ENCODE peak calls at places on chromosomes 4 and X, in six cellular contexts. U is psoas muscle; K is type B pancreatic cell; T is GM12864; P is fibroblast of the aortic adventitia; S is CD4-positive, alpha-beta T cell. D is an unnamed sample.

GRCh38 chr4:112245383-112245782 is 13.8 kb downstream of the AP1AR start:
- DNase-seq in S (no peak), P (peak), K (no peak), T (no peak), U (no peak), D (no peak)

GRCh38 chr4:69861756-69862155 is 1.8 kb upstream of the SULT1E1 start:
- DNase-seq in U (no peak), K (no peak), S (no peak), T (no peak), P (no peak), D (no peak)

GRCh38 chr4:130074096-130074495 is 978.1 kb downstream of the C4orf33 start:
- DNase-seq in P (no peak), T (no peak), K (no peak), U (no peak), S (no peak), D (no peak)

GRCh38 chrX:153934473-153935325 is at the start of gene NAA10:
- DNase-seq in S (peak), P (peak), U (peak), K (no peak), T (no peak), D (peak)

GRCh38 chr4:175103403-175103802 is 185.2 kb downstream of the ADAM29 start:
- DNase-seq in S (no peak), P (no peak), K (no peak), U (no peak), T (no peak), D (no peak)

GRCh38 chrX:18620349-18620748 is 51.6 kb downstream of the RS1 start:
- DNase-seq in U (no peak), S (no peak), P (no peak), T (no peak), K (no peak), D (no peak)

GRCh38 chrX:36978886-36979285 is 29.3 kb upstream of the FAM47C start:
- DNase-seq in T (no peak), K (no peak), U (no peak), S (no peak), P (peak), D (no peak)

GRCh38 chr4:43394976-43395375 is 502.5 kb downstream of the GRXCR1 start:
- DNase-seq in P (peak), S (no peak), T (no peak), K (no peak), U (no peak), D (no peak)

GRCh38 chr4:8910822-8911310 is 39.2 kb upstream of the HMX1 start:
- DNase-seq in S (no peak), U (peak), K (peak), T (no peak), P (no peak), D (no peak)

GRCh38 chr4:83074086-83074704 is 39.2 kb downstream of the COPS4 start:
- DNase-seq in K (no peak), U (no peak), S (no peak), P (peak), T (peak), D (no peak)

GRCh38 chr4:42482516-42483327 is 85.4 kb downstream of the SHISA3 start:
- DNase-seq in T (no peak), U (no peak), P (peak), S (no peak), K (no peak), D (no peak)

GRCh38 chr4:172707622-172708021 is 461.0 kb upstream of the GALNT7 start:
- DNase-seq in T (no peak), U (no peak), K (no peak), S (no peak), P (no peak), D (no peak)

GRCh38 chr4:90051999-90052398 is 75.2 kb upstream of the CCSER1 start:
- DNase-seq in U (no peak), T (no peak), K (no peak), S (no peak), P (no peak), D (no peak)

GRCh38 chr4:176383273-176384077 is 63.7 kb downstream of the SPCS3 start:
- DNase-seq in S (no peak), T (no peak), U (no peak), P (peak), K (no peak), D (no peak)

GRCh38 chrX:13506574-13506973 is 62.8 kb upstream of the EGFL6 start:
- DNase-seq in P (peak), K (no peak), S (peak), T (no peak), U (peak), D (no peak)

GRCh38 chr4:78056265-78057129 is 626 bp upstream of the FRAS1 start:
- DNase-seq in U (peak), T (peak), K (peak), S (no peak), P (peak), D (peak)

GRCh38 chrX:38052096-38052495 is 45.7 kb downstream of the SYTL5 start:
- DNase-seq in K (no peak), T (no peak), S (no peak), U (no peak), P (peak), D (no peak)

GRCh38 chr4:118281611-118282442 is 71.0 kb downstream of the PRSS12 start:
- DNase-seq in K (no peak), P (peak), S (no peak), U (peak), T (no peak), D (no peak)

GRCh38 chr4:90118547-90119211 is 8.5 kb upstream of the CCSER1 start:
- DNase-seq in S (no peak), U (no peak), T (no peak), K (no peak), P (no peak), D (no peak)

GRCh38 chrX:148426467-148426866 is 74.0 kb upstream of the AFF2 start:
- DNase-seq in U (no peak), K (no peak), T (no peak), S (no peak), P (no peak), D (no peak)

GRCh38 chr4:13546855-13547562 is 2.7 kb upstream of the NKX3-2 start:
- DNase-seq in T (no peak), S (no peak), P (no peak), K (no peak), U (no peak), D (no peak)

GRCh38 chr4:1365271-1366178 is 18.5 kb downstream of the UVSSA start:
- DNase-seq in U (peak), P (no peak), T (no peak), K (no peak), S (no peak), D (no peak)

GRCh38 chr4:80529021-80529420 is 193.5 kb downstream of the CFAP299 start:
- DNase-seq in U (no peak), S (no peak), K (no peak), T (no peak), P (peak), D (no peak)

GRCh38 chr4:30945586-30945985 is 225.4 kb downstream of the PCDH7 start:
- DNase-seq in T (no peak), S (no peak), K (no peak), U (no peak), P (peak), D (no peak)

GRCh38 chr4:145427221-145427620 is 54.4 kb upstream of the SMAD1 start:
- DNase-seq in P (no peak), S (no peak), T (no peak), K (no peak), U (no peak), D (no peak)

GRCh38 chr4:166274136-166274761 is 401.2 kb downstream of the TLL1 start:
- DNase-seq in K (no peak), U (no peak), P (no peak), S (no peak), T (no peak), D (no peak)

GRCh38 chr4:113682730-113683129 is 78.8 kb downstream of the CAMK2D start:
- DNase-seq in K (no peak), T (no peak), P (peak), S (no peak), U (no peak), D (no peak)

GRCh38 chr4:113683143-113683542 is 78.4 kb downstream of the CAMK2D start:
- DNase-seq in U (no peak), T (peak), K (no peak), P (no peak), S (peak), D (no peak)

GRCh38 chr4:113686950-113687718 is 74.4 kb downstream of the CAMK2D start:
- DNase-seq in P (peak), T (no peak), K (no peak), S (no peak), U (no peak), D (no peak)

GRCh38 chr4:113689394-113689793 is 72.1 kb downstream of the CAMK2D start:
- DNase-seq in P (no peak), S (no peak), K (no peak), U (no peak), T (no peak), D (no peak)

GRCh38 chr4:113684534-113685091 is 76.9 kb downstream of the CAMK2D start:
- DNase-seq in P (peak), U (peak), T (no peak), K (no peak), S (no peak), D (no peak)
- TF ChIP-seq CTCF in P (peak), U (peak), T (no peak), K (peak), S (no peak), D (no peak)

DNA sequence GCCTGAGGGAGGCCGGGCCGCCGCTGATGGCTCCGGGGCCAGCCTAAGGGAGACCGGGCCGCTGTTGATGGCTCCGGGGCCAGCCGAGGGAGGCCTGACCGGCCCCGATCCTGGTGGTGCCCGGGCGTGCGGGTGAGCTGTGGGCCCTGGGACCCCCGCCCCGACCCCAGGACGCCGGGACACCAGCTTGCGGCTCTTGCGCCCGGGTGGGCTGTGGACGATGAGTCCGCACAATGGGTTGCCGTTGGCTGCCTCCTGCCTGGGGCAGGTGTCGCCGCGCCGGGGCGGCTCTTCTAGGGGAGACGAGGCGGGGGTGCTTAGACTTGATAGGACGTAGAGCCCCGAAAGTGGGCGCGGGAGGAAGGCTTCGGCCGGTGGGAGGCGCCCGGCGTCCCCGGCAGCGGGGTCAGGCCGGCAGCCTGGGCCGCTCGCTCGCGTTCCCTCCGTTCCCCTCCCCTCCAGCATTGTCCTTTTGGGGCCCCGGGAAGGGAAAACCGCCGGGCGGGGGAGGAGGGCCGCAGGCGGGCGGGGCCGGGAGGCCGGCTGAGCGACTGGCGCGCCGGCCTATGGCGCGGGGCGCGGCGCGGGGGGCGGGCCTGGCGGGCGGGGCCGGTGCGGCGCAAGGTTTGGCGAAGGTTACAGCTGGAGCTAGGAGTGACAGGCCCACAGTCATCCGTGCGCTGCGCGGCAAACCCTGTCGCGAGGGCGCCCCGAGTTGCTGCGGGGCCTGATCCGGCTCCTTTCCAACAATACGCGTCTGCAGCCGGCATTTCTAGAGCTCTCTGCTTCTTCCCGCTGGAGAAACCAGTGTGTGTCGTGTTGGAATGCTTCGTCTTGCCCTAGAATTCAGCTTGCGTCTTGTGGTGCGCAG is 819 bp downstream of the KIAA0232 start:
- DNase-seq in P (peak), U (peak), T (peak), S (peak), K (peak), D (peak)
- TF ChIP-seq CTCF in P (peak), U (no peak), T (no peak), S (no peak), K (no peak), D (no peak)

GRCh38 chr4:88531549-88531948 is 8.0 kb upstream of the PYURF start:
- DNase-seq in K (no peak), S (no peak), U (no peak), P (no peak), T (no peak), D (no peak)

GRCh38 chr4:88526221-88526815 is 2.7 kb upstream of the PYURF start:
- DNase-seq in P (peak), T (no peak), U (no peak), K (no peak), S (no peak), D (no peak)

GRCh38 chr4:88527787-88528186 is 4.2 kb upstream of the PYURF start:
- DNase-seq in K (no peak), P (no peak), T (no peak), S (no peak), U (no peak), D (no peak)

GRCh38 chr4:88533088-88533790 is 9.7 kb upstream of the PYURF start:
- DNase-seq in S (no peak), U (no peak), P (peak), T (no peak), K (no peak), D (no peak)

GRCh38 chr4:88528861-88529260 is 5.3 kb upstream of the PYURF start:
- DNase-seq in K (no peak), T (no peak), S (no peak), P (peak), U (no peak), D (no peak)
- TF ChIP-seq CTCF in K (peak), T (no peak), S (no peak), P (no peak), U (no peak), D (peak)

GRCh38 chr4:169270156-169270809 is 473 bp downstream of the SH3RF1 start:
- DNase-seq in K (peak), P (peak), S (no peak), U (peak), T (no peak), D (peak)

GRCh38 chr4:169271692-169272007 is 894 bp upstream of the SH3RF1 start:
- DNase-seq in T (no peak), S (no peak), K (no peak), U (no peak), P (no peak), D (no peak)

GRCh38 chr4:169268951-169269781 is 1.6 kb downstream of the SH3RF1 start:
- DNase-seq in T (no peak), K (no peak), S (no peak), P (peak), U (no peak), D (no peak)

GRCh38 chr4:169272265-169272886 is 1.6 kb upstream of the SH3RF1 start:
- DNase-seq in S (no peak), T (no peak), K (no peak), P (peak), U (no peak), D (no peak)

DNA sequence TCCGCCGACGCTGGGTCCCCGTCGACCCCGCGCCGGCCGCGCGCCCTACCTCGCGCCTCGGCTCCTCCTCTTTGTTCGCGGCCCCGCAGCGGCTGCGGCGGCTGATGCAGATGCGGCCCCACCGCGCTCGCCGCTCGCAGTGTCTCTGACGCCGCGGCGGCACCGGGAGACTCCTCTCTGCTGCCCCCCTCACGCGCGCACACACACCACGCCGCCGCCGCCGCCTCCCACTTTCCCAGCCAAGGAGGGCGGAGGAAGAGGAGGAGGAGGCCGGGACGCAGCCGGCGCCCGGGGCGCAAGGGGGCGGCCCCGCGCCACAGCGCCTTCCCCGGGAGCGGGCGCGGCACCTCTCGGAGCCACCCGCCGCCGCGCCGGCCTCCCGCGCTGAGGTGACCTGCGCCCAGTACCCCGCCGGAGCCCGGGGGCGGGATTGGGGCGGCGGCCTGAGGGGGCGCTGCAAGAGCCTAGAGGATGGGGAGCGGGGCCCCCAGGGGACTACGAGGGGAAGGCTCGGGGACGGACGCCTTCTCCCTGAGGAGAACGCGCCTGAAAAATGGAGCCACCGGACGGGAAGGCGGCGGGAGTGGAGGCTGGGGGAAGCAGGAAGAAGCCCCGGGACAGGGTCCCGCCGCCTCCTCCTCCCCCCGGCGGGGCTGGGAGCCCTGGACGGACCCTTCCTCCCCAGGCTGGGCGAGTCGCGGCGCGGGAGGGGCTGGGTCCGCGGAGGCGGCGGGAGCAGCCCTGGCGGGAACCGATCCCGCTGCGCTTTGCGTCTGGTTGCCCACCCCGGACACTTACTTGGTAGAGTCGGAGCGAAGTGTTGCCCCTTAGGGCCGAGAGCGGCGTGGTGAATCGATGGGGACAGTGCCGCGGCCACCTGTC is at the start of gene SH3RF1:
- DNase-seq in U (peak), S (no peak), T (no peak), P (peak), K (peak), D (peak)
- TF ChIP-seq CTCF in U (peak), S (no peak), T (peak), P (peak), K (peak), D (no peak)

GRCh38 chr4:7771541-7772507 is 167.8 kb downstream of the AFAP1 start:
- DNase-seq in K (no peak), T (peak), P (no peak), U (no peak), S (no peak), D (no peak)

GRCh38 chr4:7775396-7775795 is 164.3 kb downstream of the AFAP1 start:
- DNase-seq in U (no peak), P (no peak), T (no peak), K (no peak), S (no peak), D (no peak)

GRCh38 chr4:7772708-7773385 is 166.8 kb downstream of the AFAP1 start:
- DNase-seq in P (no peak), K (no peak), U (peak), T (no peak), S (no peak), D (no peak)

GRCh38 chr4:7774301-7775019 is 165.2 kb downstream of the AFAP1 start:
- DNase-seq in U (no peak), K (no peak), P (no peak), S (no peak), T (no peak), D (no peak)

DNA sequence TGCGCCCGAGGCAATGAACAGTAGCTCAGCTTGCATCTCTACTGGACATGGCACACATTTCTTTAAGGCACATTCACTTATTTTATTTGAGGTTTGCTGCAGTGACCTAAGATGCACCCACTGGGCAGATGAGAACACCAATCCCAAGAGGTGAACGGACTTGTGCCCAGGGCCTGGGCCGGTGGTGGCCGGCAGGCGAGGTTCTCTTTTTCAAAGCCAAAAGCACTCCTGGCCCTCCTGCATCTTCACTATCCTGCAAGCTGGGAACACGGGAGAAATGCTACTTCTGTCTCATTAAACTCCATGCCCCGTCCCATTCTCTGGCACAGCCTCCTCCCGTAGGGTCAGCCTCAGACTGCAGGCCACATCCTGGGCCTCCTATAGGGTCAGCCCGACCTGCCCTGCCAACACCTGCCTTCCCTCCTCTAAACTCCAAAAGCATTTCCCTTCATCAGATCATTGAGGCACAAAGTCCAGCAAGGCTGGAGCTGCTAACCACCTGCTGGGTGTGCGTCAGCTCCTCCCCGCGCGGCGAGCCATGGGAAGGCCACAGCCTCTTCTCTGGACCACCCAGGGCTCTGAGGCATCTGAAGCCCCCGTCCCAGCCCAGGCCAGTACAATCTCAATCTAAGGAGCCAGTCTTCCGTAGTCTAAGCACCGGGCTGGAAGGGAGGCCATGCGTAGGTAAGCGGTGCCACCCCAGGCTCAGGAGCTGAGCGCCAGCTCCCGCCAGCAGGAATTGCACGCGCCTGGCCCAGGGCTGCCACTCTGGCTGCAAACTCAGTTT is 166.1 kb downstream of the AFAP1 start:
- DNase-seq in U (no peak), K (no peak), P (no peak), T (no peak), S (no peak), D (no peak)
- TF ChIP-seq CTCF in U (no peak), K (no peak), P (no peak), T (no peak), S (no peak), D (no peak)

D was measured in mesothelial cell of epicardium.